ENCODE peak calls at places on chromosome 17, in six cellular contexts. N is transverse colon; D is NCI-H1105; P is stimulated activated effector memory CD8-positive, alpha-beta T cell treated with anti-CD3 and anti-CD28 coated beads, Interleukin-12 subunit alpha, Interleukin-12 subunit beta, amount 100 ng/mL, for 72 hours; H is cardiac fibroblast; Z is IMR-90. W is an unnamed sample.
A peak's percentile ranks its signal among the peaks of the same experiment; 100 is the strongest.

GRCh38 chr17:73827627-73828241 is 183.5 kb upstream of the SDK2 start:
- DNase-seq in D (no peak), P (no peak), H (no peak), Z (no peak), N (peak; percentile 20), W (peak; percentile 27)

GRCh38 chr17:37752482-37752881 is 7.6 kb upstream of the HNF1B start:
- DNase-seq in N (no peak), P (no peak), D (no peak), Z (peak; percentile 77), H (peak; percentile 44), W (peak; percentile 26)

GRCh38 chr17:45288825-45289224 is 26.9 kb upstream of the SPATA32 start:
- DNase-seq in H (no peak), P (no peak), N (no peak), Z (no peak), D (no peak), W (no peak)

GRCh38 chr17:46952115-46952514 is 26.9 kb downstream of the RPRML start:
- DNase-seq in H (no peak), P (no peak), N (no peak), D (no peak), Z (no peak), W (no peak)

GRCh38 chr17:37067555-37068111 is 118.9 kb downstream of the AATF start:
- DNase-seq in N (peak; percentile 71), H (peak; percentile 85), D (no peak), Z (peak; percentile 83), P (no peak), W (peak; percentile 72)

GRCh38 chr17:26818736-26819135 is 475.2 kb upstream of the WSB1 start:
- DNase-seq in N (no peak), D (no peak), H (peak; percentile 13), P (no peak), Z (peak; percentile 47), W (peak; percentile 5)

GRCh38 chr17:79830303-79830702 is 8.9 kb downstream of the CBX4 start:
- DNase-seq in P (no peak), H (no peak), N (no peak), D (no peak), Z (no peak), W (no peak)

GRCh38 chr17:14845562-14846335 is 419.4 kb downstream of the PMP22 start:
- DNase-seq in D (peak; percentile 91), Z (peak; percentile 18), N (no peak), H (peak; percentile 54), P (no peak), W (no peak)

GRCh38 chr17:57803026-57803425 is 46.8 kb downstream of the MRPS23 start:
- DNase-seq in H (no peak), Z (no peak), P (no peak), D (no peak), N (no peak), W (no peak)

GRCh38 chr17:58358408-58359172 is 6.6 kb upstream of the SUPT4H1 start:
- DNase-seq in N (no peak), D (no peak), P (no peak), H (no peak), Z (no peak), W (no peak)

GRCh38 chr17:2749058-2749783 is at the start of gene CCDC92B:
- DNase-seq in H (no peak), N (no peak), Z (no peak), D (peak; percentile 27), P (no peak), W (no peak)

GRCh38 chr17:82582709-82583108 is 63.2 kb downstream of the FOXK2 start:
- DNase-seq in D (no peak), N (no peak), H (no peak), P (no peak), Z (no peak), W (no peak)

GRCh38 chr17:8057691-8058114 is 18.8 kb downstream of the ALOX15B start:
- DNase-seq in N (no peak), Z (peak; percentile 75), P (peak; percentile 62), D (peak; percentile 89), H (peak; percentile 88), W (peak; percentile 90)

GRCh38 chr17:45828171-45829133 is 16.2 kb upstream of the SPPL2C start:
- DNase-seq in P (no peak), H (no peak), D (no peak), Z (no peak), N (no peak), W (peak; percentile 49)

GRCh38 chr17:61063528-61063927 is 336.1 kb upstream of the TBX2 start:
- DNase-seq in Z (no peak), N (no peak), H (no peak), D (no peak), P (no peak), W (no peak)

GRCh38 chr17:30858556-30859250 is 26.9 kb downstream of the ATAD5 start:
- DNase-seq in D (no peak), P (no peak), H (peak; percentile 8), N (no peak), Z (peak; percentile 1), W (no peak)

GRCh38 chr17:82702161-82702932 is 3.8 kb upstream of the RAB40B start:
- DNase-seq in P (no peak), N (peak; percentile 76), H (no peak), D (no peak), Z (no peak), W (no peak)

GRCh38 chr17:39653662-39654331 is 11.4 kb upstream of the TCAP start:
- DNase-seq in D (no peak), Z (no peak), N (peak; percentile 85), H (peak; percentile 59), P (peak; percentile 94), W (peak; percentile 54)

GRCh38 chr17:75784473-75785015 is at the start of gene UNK:
- DNase-seq in Z (peak; percentile 100), N (peak; percentile 98), D (peak; percentile 97), P (peak; percentile 98), H (peak; percentile 100), W (peak; percentile 99)

GRCh38 chr17:1082579-1082978 is 85.7 kb downstream of the TIMM22 start:
- DNase-seq in D (no peak), P (no peak), H (peak; percentile 73), Z (peak; percentile 78), N (no peak), W (no peak)

GRCh38 chr17:2022647-2023046 is 2.5 kb downstream of the RTN4RL1 start:
- DNase-seq in N (no peak), D (no peak), P (no peak), H (no peak), Z (no peak), W (no peak)

GRCh38 chr17:51347851-51348584 is 87.7 kb downstream of the UTP18 start:
- DNase-seq in D (no peak), P (no peak), Z (no peak), H (no peak), N (no peak), W (no peak)

GRCh38 chr17:48603959-48604769 is 622 bp downstream of the HOXB6 start:
- DNase-seq in Z (no peak), P (no peak), H (no peak), N (peak; percentile 75), D (no peak), W (peak; percentile 40)

GRCh38 chr17:22272363-22273146 is 580.2 kb downstream of the KCNJ18 start:
- DNase-seq in P (no peak), Z (no peak), D (no peak), N (no peak), H (no peak), W (no peak)

GRCh38 chr17:73308017-73308823 is 3.6 kb downstream of the CDC42EP4 start:
- DNase-seq in D (no peak), N (peak; percentile 92), Z (peak; percentile 93), H (peak; percentile 82), P (no peak), W (peak; percentile 93)

GRCh38 chr17:28371245-28372202 is at the start of gene SARM1:
- DNase-seq in N (peak; percentile 88), P (peak; percentile 97), H (peak; percentile 74), Z (peak; percentile 85), D (peak; percentile 95), W (peak; percentile 94)

GRCh38 chr17:79549111-79549915 is 61.5 kb downstream of the RBFOX3 start:
- DNase-seq in Z (no peak), N (no peak), P (no peak), D (no peak), H (no peak), W (no peak)

GRCh38 chr17:45273551-45273957 is 11.7 kb upstream of the SPATA32 start:
- DNase-seq in D (no peak), P (no peak), N (no peak), H (no peak), Z (no peak), W (no peak)

GRCh38 chr17:69066482-69066881 is 5.8 kb upstream of the ABCA9 start:
- DNase-seq in P (no peak), H (no peak), Z (no peak), D (no peak), N (no peak), W (no peak)

GRCh38 chr17:57375770-57376181 is 119.5 kb downstream of the MSI2 start:
- DNase-seq in N (no peak), Z (no peak), P (no peak), D (no peak), H (no peak), W (peak; percentile 40)

GRCh38 chr17:75818326-75818885 is 25.8 kb downstream of the UNC13D start:
- DNase-seq in H (no peak), Z (no peak), N (no peak), D (no peak), P (no peak), W (no peak)

GRCh38 chr17:72514888-72515287 is 394.1 kb downstream of the SOX9 start:
- DNase-seq in N (no peak), H (peak; percentile 62), D (no peak), P (no peak), Z (peak; percentile 86), W (peak; percentile 38)

GRCh38 chr17:75317671-75318070 is 28.4 kb upstream of the SLC25A19 start:
- DNase-seq in Z (no peak), N (peak; percentile 65), D (no peak), P (no peak), H (no peak), W (no peak)

W was measured in hepatocyte.